ENCODE peak calls at places on chromosomes 6 and 20, in seven cellular contexts. One of them, this sample, is unnamed.

GRCh38 chr20:56504373-56505005 is 20.1 kb upstream of the FAM209A start:
- DNase-seq in stomach: no peak
- DNase-seq in gastrocnemius medialis: no peak
- DNase-seq in heart left ventricle: no peak
- DNase-seq in esophagus squamous epithelium: no peak
- DNase-seq in vagina: no peak
- DNase-seq in A549: peak; percentile 38
- DNase-seq in this sample: no peak

GRCh38 chr6:17863971-17864754 is 123.3 kb downstream of the KIF13A start:
- DNase-seq in stomach: no peak
- DNase-seq in gastrocnemius medialis: no peak
- DNase-seq in heart left ventricle: no peak
- DNase-seq in esophagus squamous epithelium: no peak
- DNase-seq in vagina: no peak
- DNase-seq in A549: peak; percentile 15
- DNase-seq in this sample: peak; percentile 41

GRCh38 chr6:39887692-39888450 is 46.4 kb downstream of the MOCS1 start:
- DNase-seq in stomach: peak; percentile 65
- DNase-seq in gastrocnemius medialis: peak; percentile 58
- DNase-seq in heart left ventricle: peak; percentile 88
- DNase-seq in esophagus squamous epithelium: no peak
- DNase-seq in vagina: no peak
- DNase-seq in A549: no peak
- DNase-seq in this sample: peak; percentile 35

GRCh38 chr20:54067606-54068174 is 2.7 kb downstream of the BCAS1 start:
- DNase-seq in stomach: peak; percentile 94
- DNase-seq in gastrocnemius medialis: no peak
- DNase-seq in heart left ventricle: no peak
- DNase-seq in esophagus squamous epithelium: no peak
- DNase-seq in vagina: peak; percentile 72
- DNase-seq in A549: peak; percentile 95
- DNase-seq in this sample: no peak

GRCh38 chr6:157269261-157269794 is 54.0 kb downstream of the TMEM242 start:
- DNase-seq in stomach: peak; percentile 55
- DNase-seq in gastrocnemius medialis: no peak
- DNase-seq in heart left ventricle: peak; percentile 90
- DNase-seq in esophagus squamous epithelium: no peak
- DNase-seq in vagina: peak; percentile 97
- DNase-seq in A549: no peak
- DNase-seq in this sample: peak; percentile 87

GRCh38 chr6:19322691-19323470 is 514.3 kb upstream of the ID4 start:
- DNase-seq in stomach: no peak
- DNase-seq in gastrocnemius medialis: no peak
- DNase-seq in heart left ventricle: no peak
- DNase-seq in esophagus squamous epithelium: no peak
- DNase-seq in vagina: no peak
- DNase-seq in A549: no peak
- DNase-seq in this sample: no peak

GRCh38 chr6:106975699-106976032 is 1.1 kb upstream of the CD24 start:
- DNase-seq in stomach: no peak
- DNase-seq in gastrocnemius medialis: no peak
- DNase-seq in heart left ventricle: no peak
- DNase-seq in esophagus squamous epithelium: no peak
- DNase-seq in vagina: no peak
- DNase-seq in A549: peak; percentile 21
- DNase-seq in this sample: no peak

GRCh38 chr6:154995241-154996162 is at the start of gene TIAM2:
- DNase-seq in stomach: no peak
- DNase-seq in gastrocnemius medialis: no peak
- DNase-seq in heart left ventricle: no peak
- DNase-seq in esophagus squamous epithelium: no peak
- DNase-seq in vagina: no peak
- DNase-seq in A549: peak; percentile 25
- DNase-seq in this sample: no peak

GRCh38 chr6:157173756-157174155 is 149.6 kb downstream of the TMEM242 start:
- DNase-seq in stomach: no peak
- DNase-seq in gastrocnemius medialis: no peak
- DNase-seq in heart left ventricle: no peak
- DNase-seq in esophagus squamous epithelium: no peak
- DNase-seq in vagina: no peak
- DNase-seq in A549: no peak
- DNase-seq in this sample: no peak

GRCh38 chr6:150037526-150038201 is 12.3 kb upstream of the RAET1L start:
- DNase-seq in stomach: no peak
- DNase-seq in gastrocnemius medialis: no peak
- DNase-seq in heart left ventricle: no peak
- DNase-seq in esophagus squamous epithelium: no peak
- DNase-seq in vagina: no peak
- DNase-seq in A549: no peak
- DNase-seq in this sample: no peak

GRCh38 chr6:132054525-132054924 is 103.4 kb upstream of the CCN2 start:
- DNase-seq in stomach: no peak
- DNase-seq in gastrocnemius medialis: no peak
- DNase-seq in heart left ventricle: no peak
- DNase-seq in esophagus squamous epithelium: no peak
- DNase-seq in vagina: no peak
- DNase-seq in A549: no peak
- DNase-seq in this sample: no peak

GRCh38 chr6:22295145-22295544 is 1.7 kb downstream of the PRL start:
- DNase-seq in stomach: no peak
- DNase-seq in gastrocnemius medialis: no peak
- DNase-seq in heart left ventricle: no peak
- DNase-seq in esophagus squamous epithelium: no peak
- DNase-seq in vagina: no peak
- DNase-seq in A549: no peak
- DNase-seq in this sample: no peak

GRCh38 chr20:43942661-43943285 is 28.1 kb downstream of the TOX2 start:
- DNase-seq in stomach: no peak
- DNase-seq in gastrocnemius medialis: no peak
- DNase-seq in heart left ventricle: no peak
- DNase-seq in esophagus squamous epithelium: no peak
- DNase-seq in vagina: no peak
- DNase-seq in A549: no peak
- DNase-seq in this sample: no peak

GRCh38 chr6:155195903-155196302 is 67.9 kb upstream of the CLDN20 start:
- DNase-seq in stomach: no peak
- DNase-seq in gastrocnemius medialis: no peak
- DNase-seq in heart left ventricle: no peak
- DNase-seq in esophagus squamous epithelium: no peak
- DNase-seq in vagina: no peak
- DNase-seq in A549: no peak
- DNase-seq in this sample: no peak

GRCh38 chr6:34324738-34325444 is 67.6 kb downstream of the NUDT3 start:
- DNase-seq in stomach: no peak
- DNase-seq in gastrocnemius medialis: peak; percentile 83
- DNase-seq in heart left ventricle: no peak
- DNase-seq in esophagus squamous epithelium: no peak
- DNase-seq in vagina: no peak
- DNase-seq in A549: no peak
- DNase-seq in this sample: no peak

GRCh38 chr6:15152720-15153119 is 93.1 kb upstream of the JARID2 start:
- DNase-seq in stomach: no peak
- DNase-seq in gastrocnemius medialis: no peak
- DNase-seq in heart left ventricle: no peak
- DNase-seq in esophagus squamous epithelium: no peak
- DNase-seq in vagina: no peak
- DNase-seq in A549: no peak
- DNase-seq in this sample: no peak

GRCh38 chr20:5149892-5150225 is 23.1 kb downstream of the CDS2 start:
- DNase-seq in stomach: no peak
- DNase-seq in gastrocnemius medialis: no peak
- DNase-seq in heart left ventricle: no peak
- DNase-seq in esophagus squamous epithelium: no peak
- DNase-seq in vagina: no peak
- DNase-seq in A549: no peak
- DNase-seq in this sample: no peak

GRCh38 chr6:160129886-160130615 is 8.4 kb downstream of the SLC22A1 start:
- DNase-seq in stomach: peak; percentile 17
- DNase-seq in gastrocnemius medialis: no peak
- DNase-seq in heart left ventricle: no peak
- DNase-seq in esophagus squamous epithelium: no peak
- DNase-seq in vagina: peak; percentile 79
- DNase-seq in A549: no peak
- DNase-seq in this sample: no peak

GRCh38 chr20:9615766-9616454 is 101.5 kb downstream of the LAMP5 start:
- DNase-seq in stomach: no peak
- DNase-seq in gastrocnemius medialis: no peak
- DNase-seq in heart left ventricle: no peak
- DNase-seq in esophagus squamous epithelium: no peak
- DNase-seq in vagina: no peak
- DNase-seq in A549: no peak
- DNase-seq in this sample: no peak

GRCh38 chr20:61440548-61441055 is 188.5 kb downstream of the CDH4 start:
- DNase-seq in stomach: no peak
- DNase-seq in gastrocnemius medialis: no peak
- DNase-seq in heart left ventricle: no peak
- DNase-seq in esophagus squamous epithelium: no peak
- DNase-seq in vagina: no peak
- DNase-seq in A549: no peak
- DNase-seq in this sample: no peak

GRCh38 chr6:158017621-158018369 is 36.1 kb downstream of the SYNJ2 start:
- DNase-seq in stomach: no peak
- DNase-seq in gastrocnemius medialis: no peak
- DNase-seq in heart left ventricle: no peak
- DNase-seq in esophagus squamous epithelium: no peak
- DNase-seq in vagina: no peak
- DNase-seq in A549: no peak
- DNase-seq in this sample: no peak

GRCh38 chr6:33757113-33757512 is 10.4 kb upstream of the IP6K3 start:
- DNase-seq in stomach: no peak
- DNase-seq in gastrocnemius medialis: no peak
- DNase-seq in heart left ventricle: no peak
- DNase-seq in esophagus squamous epithelium: no peak
- DNase-seq in vagina: no peak
- DNase-seq in A549: no peak
- DNase-seq in this sample: no peak

GRCh38 chr6:1136415-1136774 is 175.5 kb upstream of the FOXQ1 start:
- DNase-seq in stomach: no peak
- DNase-seq in gastrocnemius medialis: no peak
- DNase-seq in heart left ventricle: no peak
- DNase-seq in esophagus squamous epithelium: no peak
- DNase-seq in vagina: no peak
- DNase-seq in A549: no peak
- DNase-seq in this sample: peak; percentile 91

GRCh38 chr6:71134929-71135642 is 153.5 kb upstream of the OGFRL1 start:
- DNase-seq in stomach: no peak
- DNase-seq in gastrocnemius medialis: no peak
- DNase-seq in heart left ventricle: no peak
- DNase-seq in esophagus squamous epithelium: no peak
- DNase-seq in vagina: no peak
- DNase-seq in A549: no peak
- DNase-seq in this sample: no peak

GRCh38 chr20:44650777-44651493 is 564 bp downstream of the ADA start:
- DNase-seq in stomach: no peak
- DNase-seq in gastrocnemius medialis: no peak
- DNase-seq in heart left ventricle: peak; percentile 73
- DNase-seq in esophagus squamous epithelium: no peak
- DNase-seq in vagina: no peak
- DNase-seq in A549: no peak
- DNase-seq in this sample: no peak

DNA sequence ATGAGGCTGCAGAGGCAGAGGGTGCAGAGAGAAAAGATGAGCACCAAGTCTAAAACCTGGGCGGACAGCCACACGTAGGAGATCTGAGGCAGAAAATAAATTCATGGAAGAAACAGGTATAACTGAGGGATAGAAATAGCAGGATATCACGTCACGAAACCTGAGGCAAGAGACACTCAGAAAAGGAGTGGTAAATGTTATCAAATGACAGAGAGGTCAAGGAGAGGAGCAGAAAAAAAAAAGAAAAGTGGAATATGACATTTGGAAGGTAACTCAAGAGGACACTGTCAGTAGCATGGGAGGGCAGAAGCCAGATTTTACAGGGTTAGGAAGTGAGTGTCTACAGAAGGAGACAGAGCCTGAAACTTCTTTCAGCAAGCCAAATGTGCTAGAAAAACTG is 84.2 kb upstream of the FBXL4 start:
- DNase-seq in stomach: no peak
- DNase-seq in gastrocnemius medialis: no peak
- DNase-seq in heart left ventricle: no peak
- DNase-seq in esophagus squamous epithelium: no peak
- DNase-seq in vagina: no peak
- DNase-seq in A549: no peak
- DNase-seq in this sample: no peak
- TF ChIP-seq POLR2A in stomach: no peak
- TF ChIP-seq POLR2A in gastrocnemius medialis: no peak
- TF ChIP-seq POLR2A in heart left ventricle: no peak
- TF ChIP-seq POLR2A in esophagus squamous epithelium: no peak
- TF ChIP-seq POLR2A in vagina: no peak
- TF ChIP-seq POLR2A in A549: no peak
- TF ChIP-seq POLR2A in this sample: no peak

GRCh38 chr6:12150812-12151432 is 138.8 kb downstream of the HIVEP1 start:
- DNase-seq in stomach: no peak
- DNase-seq in gastrocnemius medialis: no peak
- DNase-seq in heart left ventricle: no peak
- DNase-seq in esophagus squamous epithelium: no peak
- DNase-seq in vagina: no peak
- DNase-seq in A549: peak; percentile 25
- DNase-seq in this sample: no peak
- TF ChIP-seq CTCF in stomach: no peak
- TF ChIP-seq CTCF in gastrocnemius medialis: no peak
- TF ChIP-seq CTCF in heart left ventricle: peak; percentile 29
- TF ChIP-seq CTCF in esophagus squamous epithelium: peak; percentile 73
- TF ChIP-seq CTCF in vagina: no peak
- TF ChIP-seq CTCF in A549: peak; percentile 70
- TF ChIP-seq CTCF in this sample: no peak

DNA sequence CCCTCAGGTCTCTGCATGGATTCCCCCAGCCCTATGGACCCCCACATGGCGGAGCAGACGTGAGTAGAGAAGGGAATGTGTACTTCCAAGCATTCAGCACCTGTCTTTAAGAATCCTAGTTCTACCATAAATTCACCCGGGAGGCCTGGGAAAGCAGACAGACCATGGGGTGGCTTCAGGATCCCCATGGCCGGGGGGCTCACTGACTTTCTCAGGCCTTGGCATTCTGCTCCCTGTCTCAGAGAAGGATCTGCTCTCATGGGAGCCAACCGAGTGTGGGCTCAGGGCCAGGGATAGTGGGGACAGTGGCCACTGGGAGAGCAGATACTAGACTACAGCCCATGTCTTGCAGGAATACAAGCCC is 2.3 kb downstream of the CDC25B start:
- DNase-seq in stomach: no peak
- DNase-seq in gastrocnemius medialis: no peak
- DNase-seq in heart left ventricle: no peak
- DNase-seq in esophagus squamous epithelium: no peak
- DNase-seq in vagina: no peak
- DNase-seq in A549: no peak
- DNase-seq in this sample: no peak
- H3K4me3 ChIP-seq in stomach: peak overlapping the region; percentile 89
- H3K4me3 ChIP-seq in gastrocnemius medialis: no peak overlapping the region
- H3K4me3 ChIP-seq in heart left ventricle: peak overlapping the region; percentile 83
- H3K4me3 ChIP-seq in esophagus squamous epithelium: no peak overlapping the region
- H3K4me3 ChIP-seq in vagina: no peak overlapping the region
- H3K4me3 ChIP-seq in A549: peak overlapping the region; percentile 84
- H3K4me3 ChIP-seq in this sample: no peak overlapping the region

DNA sequence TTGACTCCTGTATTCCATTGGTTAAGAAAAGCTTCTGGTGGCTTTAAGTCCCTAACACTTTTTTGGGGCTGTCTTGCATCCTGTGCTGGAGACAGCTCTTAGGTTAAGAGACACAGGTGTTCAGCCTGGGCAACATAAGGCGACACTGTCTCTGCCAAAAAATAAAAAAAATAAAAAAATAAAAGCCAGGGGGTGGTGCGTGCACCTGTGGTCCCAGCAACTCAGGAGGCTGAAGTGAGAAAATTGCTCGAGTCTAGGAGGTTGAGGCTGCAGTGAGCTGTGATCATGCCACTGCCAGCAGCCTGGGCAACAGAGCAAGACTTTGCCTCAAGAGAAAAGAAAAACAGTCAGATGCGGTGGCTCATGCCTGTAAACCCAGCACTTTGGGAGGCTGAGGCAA is 55.6 kb upstream of the ZMYND8 start:
- DNase-seq in stomach: no peak
- DNase-seq in gastrocnemius medialis: no peak
- DNase-seq in heart left ventricle: no peak
- DNase-seq in esophagus squamous epithelium: no peak
- DNase-seq in vagina: no peak
- DNase-seq in A549: no peak
- DNase-seq in this sample: no peak
- TF ChIP-seq POLR2A in stomach: no peak
- TF ChIP-seq POLR2A in gastrocnemius medialis: no peak
- TF ChIP-seq POLR2A in heart left ventricle: no peak
- TF ChIP-seq POLR2A in esophagus squamous epithelium: no peak
- TF ChIP-seq POLR2A in vagina: no peak
- TF ChIP-seq POLR2A in A549: no peak
- TF ChIP-seq POLR2A in this sample: no peak

This sample was measured in lower leg skin.